ENCODE peak calls at places on chromosomes 12 and 14, in ten cellular contexts. One of them, this sample, is unnamed.

GRCh38 chr12:5977556-5977955 is 32.5 kb upstream of the ANO2 start:
- DNase-seq in HCT116: no peak
- DNase-seq in skeletal muscle cell: no peak
- DNase-seq in lung: no peak
- DNase-seq in RKO: no peak
- DNase-seq in nucleus accumbens: no peak
- DNase-seq in COR-L47: no peak
- DNase-seq in cardiac fibroblast: no peak
- DNase-seq in stimulated activated CD4-positive, alpha-beta T cell treated with anti-CD3 and anti-CD28 coated beads, Interleukin-4, amount 100 ng/mL, for 24 hours: no peak
- DNase-seq in Calu3: no peak
- DNase-seq in this sample: no peak

GRCh38 chr14:102530828-102531478 is 21.4 kb upstream of the ANKRD9 start:
- DNase-seq in HCT116: no peak
- DNase-seq in skeletal muscle cell: no peak
- DNase-seq in lung: no peak
- DNase-seq in RKO: peak; percentile 29
- DNase-seq in nucleus accumbens: no peak
- DNase-seq in COR-L47: no peak
- DNase-seq in cardiac fibroblast: no peak
- DNase-seq in stimulated activated CD4-positive, alpha-beta T cell treated with anti-CD3 and anti-CD28 coated beads, Interleukin-4, amount 100 ng/mL, for 24 hours: no peak
- DNase-seq in Calu3: no peak
- DNase-seq in this sample: no peak

GRCh38 chr12:107404981-107405380 is 280.6 kb upstream of the PWP1 start:
- DNase-seq in HCT116: peak; percentile 57
- DNase-seq in skeletal muscle cell: no peak
- DNase-seq in lung: no peak
- DNase-seq in RKO: peak; percentile 62
- DNase-seq in nucleus accumbens: no peak
- DNase-seq in COR-L47: peak; percentile 36
- DNase-seq in cardiac fibroblast: peak; percentile 60
- DNase-seq in stimulated activated CD4-positive, alpha-beta T cell treated with anti-CD3 and anti-CD28 coated beads, Interleukin-4, amount 100 ng/mL, for 24 hours: peak; percentile 9
- DNase-seq in Calu3: peak; percentile 43
- DNase-seq in this sample: no peak

GRCh38 chr14:95313707-95314106 is 6.0 kb downstream of the CLMN start:
- DNase-seq in HCT116: no peak
- DNase-seq in skeletal muscle cell: peak; percentile 62
- DNase-seq in lung: peak; percentile 73
- DNase-seq in RKO: no peak
- DNase-seq in nucleus accumbens: no peak
- DNase-seq in COR-L47: no peak
- DNase-seq in cardiac fibroblast: peak; percentile 91
- DNase-seq in stimulated activated CD4-positive, alpha-beta T cell treated with anti-CD3 and anti-CD28 coated beads, Interleukin-4, amount 100 ng/mL, for 24 hours: no peak
- DNase-seq in Calu3: peak; percentile 56
- DNase-seq in this sample: no peak

GRCh38 chr12:46071769-46072624 is 81.6 kb upstream of the SCAF11 start:
- DNase-seq in HCT116: peak; percentile 58
- DNase-seq in skeletal muscle cell: peak; percentile 23
- DNase-seq in lung: peak; percentile 77
- DNase-seq in RKO: peak; percentile 80
- DNase-seq in nucleus accumbens: no peak
- DNase-seq in COR-L47: peak; percentile 61
- DNase-seq in cardiac fibroblast: peak; percentile 74
- DNase-seq in stimulated activated CD4-positive, alpha-beta T cell treated with anti-CD3 and anti-CD28 coated beads, Interleukin-4, amount 100 ng/mL, for 24 hours: peak; percentile 68
- DNase-seq in Calu3: peak; percentile 78
- DNase-seq in this sample: no peak

GRCh38 chr12:93660996-93661395 is 16.2 kb upstream of the CRADD start:
- DNase-seq in HCT116: no peak
- DNase-seq in skeletal muscle cell: no peak
- DNase-seq in lung: no peak
- DNase-seq in RKO: no peak
- DNase-seq in nucleus accumbens: no peak
- DNase-seq in COR-L47: no peak
- DNase-seq in cardiac fibroblast: no peak
- DNase-seq in stimulated activated CD4-positive, alpha-beta T cell treated with anti-CD3 and anti-CD28 coated beads, Interleukin-4, amount 100 ng/mL, for 24 hours: no peak
- DNase-seq in Calu3: no peak
- DNase-seq in this sample: no peak

GRCh38 chr12:31531908-31532307 is 59.0 kb downstream of the DENND5B start:
- DNase-seq in HCT116: no peak
- DNase-seq in skeletal muscle cell: no peak
- DNase-seq in lung: no peak
- DNase-seq in RKO: no peak
- DNase-seq in nucleus accumbens: no peak
- DNase-seq in COR-L47: no peak
- DNase-seq in cardiac fibroblast: peak; percentile 19
- DNase-seq in stimulated activated CD4-positive, alpha-beta T cell treated with anti-CD3 and anti-CD28 coated beads, Interleukin-4, amount 100 ng/mL, for 24 hours: no peak
- DNase-seq in Calu3: no peak
- DNase-seq in this sample: no peak

GRCh38 chr12:943051-943450 is 6.4 kb downstream of the RAD52 start:
- DNase-seq in HCT116: no peak
- DNase-seq in skeletal muscle cell: peak; percentile 15
- DNase-seq in lung: no peak
- DNase-seq in RKO: no peak
- DNase-seq in nucleus accumbens: no peak
- DNase-seq in COR-L47: no peak
- DNase-seq in cardiac fibroblast: no peak
- DNase-seq in stimulated activated CD4-positive, alpha-beta T cell treated with anti-CD3 and anti-CD28 coated beads, Interleukin-4, amount 100 ng/mL, for 24 hours: no peak
- DNase-seq in Calu3: no peak
- DNase-seq in this sample: no peak

GRCh38 chr14:60616326-60617044 is 32.8 kb downstream of the SIX1 start:
- DNase-seq in HCT116: no peak
- DNase-seq in skeletal muscle cell: no peak
- DNase-seq in lung: no peak
- DNase-seq in RKO: no peak
- DNase-seq in nucleus accumbens: no peak
- DNase-seq in COR-L47: no peak
- DNase-seq in cardiac fibroblast: no peak
- DNase-seq in stimulated activated CD4-positive, alpha-beta T cell treated with anti-CD3 and anti-CD28 coated beads, Interleukin-4, amount 100 ng/mL, for 24 hours: no peak
- DNase-seq in Calu3: no peak
- DNase-seq in this sample: no peak

GRCh38 chr12:94049718-94050117 is 98.7 kb upstream of the PLXNC1 start:
- DNase-seq in HCT116: no peak
- DNase-seq in skeletal muscle cell: no peak
- DNase-seq in lung: no peak
- DNase-seq in RKO: no peak
- DNase-seq in nucleus accumbens: no peak
- DNase-seq in COR-L47: peak; percentile 7
- DNase-seq in cardiac fibroblast: no peak
- DNase-seq in stimulated activated CD4-positive, alpha-beta T cell treated with anti-CD3 and anti-CD28 coated beads, Interleukin-4, amount 100 ng/mL, for 24 hours: no peak
- DNase-seq in Calu3: no peak
- DNase-seq in this sample: no peak

GRCh38 chr14:94971750-94972149 is 185.6 kb downstream of the DICER1 start:
- DNase-seq in HCT116: no peak
- DNase-seq in skeletal muscle cell: no peak
- DNase-seq in lung: no peak
- DNase-seq in RKO: no peak
- DNase-seq in nucleus accumbens: no peak
- DNase-seq in COR-L47: no peak
- DNase-seq in cardiac fibroblast: peak; percentile 1
- DNase-seq in stimulated activated CD4-positive, alpha-beta T cell treated with anti-CD3 and anti-CD28 coated beads, Interleukin-4, amount 100 ng/mL, for 24 hours: no peak
- DNase-seq in Calu3: no peak
- DNase-seq in this sample: no peak

GRCh38 chr14:99517046-99517642 is 35.9 kb downstream of the CCNK start:
- DNase-seq in HCT116: no peak
- DNase-seq in skeletal muscle cell: no peak
- DNase-seq in lung: no peak
- DNase-seq in RKO: no peak
- DNase-seq in nucleus accumbens: no peak
- DNase-seq in COR-L47: no peak
- DNase-seq in cardiac fibroblast: no peak
- DNase-seq in stimulated activated CD4-positive, alpha-beta T cell treated with anti-CD3 and anti-CD28 coated beads, Interleukin-4, amount 100 ng/mL, for 24 hours: no peak
- DNase-seq in Calu3: no peak
- DNase-seq in this sample: no peak

GRCh38 chr14:28676481-28676880 is 90.1 kb upstream of the FOXG1 start:
- DNase-seq in HCT116: no peak
- DNase-seq in skeletal muscle cell: peak; percentile 84
- DNase-seq in lung: no peak
- DNase-seq in RKO: peak; percentile 84
- DNase-seq in nucleus accumbens: no peak
- DNase-seq in COR-L47: no peak
- DNase-seq in cardiac fibroblast: peak; percentile 71
- DNase-seq in stimulated activated CD4-positive, alpha-beta T cell treated with anti-CD3 and anti-CD28 coated beads, Interleukin-4, amount 100 ng/mL, for 24 hours: no peak
- DNase-seq in Calu3: peak; percentile 50
- DNase-seq in this sample: no peak

GRCh38 chr14:85315891-85316290 is 214.1 kb upstream of the FLRT2 start:
- DNase-seq in HCT116: no peak
- DNase-seq in skeletal muscle cell: no peak
- DNase-seq in lung: no peak
- DNase-seq in RKO: no peak
- DNase-seq in nucleus accumbens: no peak
- DNase-seq in COR-L47: no peak
- DNase-seq in cardiac fibroblast: no peak
- DNase-seq in stimulated activated CD4-positive, alpha-beta T cell treated with anti-CD3 and anti-CD28 coated beads, Interleukin-4, amount 100 ng/mL, for 24 hours: no peak
- DNase-seq in Calu3: no peak
- DNase-seq in this sample: no peak

GRCh38 chr12:106527356-106527755 is 55.4 kb upstream of the RFX4 start:
- DNase-seq in HCT116: no peak
- DNase-seq in skeletal muscle cell: no peak
- DNase-seq in lung: no peak
- DNase-seq in RKO: no peak
- DNase-seq in nucleus accumbens: no peak
- DNase-seq in COR-L47: no peak
- DNase-seq in cardiac fibroblast: peak; percentile 52
- DNase-seq in stimulated activated CD4-positive, alpha-beta T cell treated with anti-CD3 and anti-CD28 coated beads, Interleukin-4, amount 100 ng/mL, for 24 hours: no peak
- DNase-seq in Calu3: no peak
- DNase-seq in this sample: no peak

GRCh38 chr12:989751-990278 is 1.2 kb upstream of the ERC1 start:
- DNase-seq in HCT116: no peak
- DNase-seq in skeletal muscle cell: peak; percentile 52
- DNase-seq in lung: no peak
- DNase-seq in RKO: peak; percentile 92
- DNase-seq in nucleus accumbens: no peak
- DNase-seq in COR-L47: peak; percentile 17
- DNase-seq in cardiac fibroblast: peak; percentile 83
- DNase-seq in stimulated activated CD4-positive, alpha-beta T cell treated with anti-CD3 and anti-CD28 coated beads, Interleukin-4, amount 100 ng/mL, for 24 hours: no peak
- DNase-seq in Calu3: no peak
- DNase-seq in this sample: no peak

GRCh38 chr12:42162198-42162597 is 17.5 kb upstream of the GXYLT1 start:
- DNase-seq in HCT116: no peak
- DNase-seq in skeletal muscle cell: no peak
- DNase-seq in lung: no peak
- DNase-seq in RKO: peak; percentile 49
- DNase-seq in nucleus accumbens: no peak
- DNase-seq in COR-L47: no peak
- DNase-seq in cardiac fibroblast: peak; percentile 20
- DNase-seq in stimulated activated CD4-positive, alpha-beta T cell treated with anti-CD3 and anti-CD28 coated beads, Interleukin-4, amount 100 ng/mL, for 24 hours: no peak
- DNase-seq in Calu3: no peak
- DNase-seq in this sample: no peak

GRCh38 chr12:105018761-105019160 is 32.6 kb downstream of the NOPCHAP1 start:
- DNase-seq in HCT116: no peak
- DNase-seq in skeletal muscle cell: no peak
- DNase-seq in lung: no peak
- DNase-seq in RKO: no peak
- DNase-seq in nucleus accumbens: no peak
- DNase-seq in COR-L47: no peak
- DNase-seq in cardiac fibroblast: no peak
- DNase-seq in stimulated activated CD4-positive, alpha-beta T cell treated with anti-CD3 and anti-CD28 coated beads, Interleukin-4, amount 100 ng/mL, for 24 hours: no peak
- DNase-seq in Calu3: no peak
- DNase-seq in this sample: no peak

GRCh38 chr12:46722737-46723136 is 103.1 kb downstream of the SLC38A4 start:
- DNase-seq in HCT116: no peak
- DNase-seq in skeletal muscle cell: peak; percentile 57
- DNase-seq in lung: no peak
- DNase-seq in RKO: peak; percentile 7
- DNase-seq in nucleus accumbens: no peak
- DNase-seq in COR-L47: no peak
- DNase-seq in cardiac fibroblast: peak; percentile 19
- DNase-seq in stimulated activated CD4-positive, alpha-beta T cell treated with anti-CD3 and anti-CD28 coated beads, Interleukin-4, amount 100 ng/mL, for 24 hours: no peak
- DNase-seq in Calu3: no peak
- DNase-seq in this sample: no peak

GRCh38 chr12:15276088-15276698 is 46.1 kb upstream of the PTPRO start:
- DNase-seq in HCT116: peak; percentile 16
- DNase-seq in skeletal muscle cell: no peak
- DNase-seq in lung: no peak
- DNase-seq in RKO: peak; percentile 51
- DNase-seq in nucleus accumbens: no peak
- DNase-seq in COR-L47: no peak
- DNase-seq in cardiac fibroblast: peak; percentile 75
- DNase-seq in stimulated activated CD4-positive, alpha-beta T cell treated with anti-CD3 and anti-CD28 coated beads, Interleukin-4, amount 100 ng/mL, for 24 hours: no peak
- DNase-seq in Calu3: peak; percentile 41
- DNase-seq in this sample: no peak

GRCh38 chr12:95605087-95605486 is 53.8 kb upstream of the USP44 start:
- DNase-seq in HCT116: no peak
- DNase-seq in skeletal muscle cell: no peak
- DNase-seq in lung: no peak
- DNase-seq in RKO: peak; percentile 37
- DNase-seq in nucleus accumbens: no peak
- DNase-seq in COR-L47: no peak
- DNase-seq in cardiac fibroblast: peak; percentile 65
- DNase-seq in stimulated activated CD4-positive, alpha-beta T cell treated with anti-CD3 and anti-CD28 coated beads, Interleukin-4, amount 100 ng/mL, for 24 hours: no peak
- DNase-seq in Calu3: no peak
- DNase-seq in this sample: no peak

GRCh38 chr12:10213168-10214130 is 772 bp downstream of the GABARAPL1 start:
- DNase-seq in HCT116: peak; percentile 48
- DNase-seq in skeletal muscle cell: peak; percentile 88
- DNase-seq in lung: peak; percentile 73
- DNase-seq in RKO: peak; percentile 68
- DNase-seq in nucleus accumbens: peak; percentile 53
- DNase-seq in COR-L47: no peak
- DNase-seq in cardiac fibroblast: peak; percentile 91
- DNase-seq in stimulated activated CD4-positive, alpha-beta T cell treated with anti-CD3 and anti-CD28 coated beads, Interleukin-4, amount 100 ng/mL, for 24 hours: peak; percentile 84
- DNase-seq in Calu3: peak; percentile 48
- DNase-seq in this sample: peak; percentile 72

GRCh38 chr12:132557969-132558856 is 52.2 kb downstream of the LRCOL1 start:
- DNase-seq in HCT116: no peak
- DNase-seq in skeletal muscle cell: no peak
- DNase-seq in lung: no peak
- DNase-seq in RKO: no peak
- DNase-seq in nucleus accumbens: no peak
- DNase-seq in COR-L47: no peak
- DNase-seq in cardiac fibroblast: no peak
- DNase-seq in stimulated activated CD4-positive, alpha-beta T cell treated with anti-CD3 and anti-CD28 coated beads, Interleukin-4, amount 100 ng/mL, for 24 hours: no peak
- DNase-seq in Calu3: no peak
- DNase-seq in this sample: no peak

GRCh38 chr14:92613008-92613658 is 99.6 kb downstream of the RIN3 start:
- DNase-seq in HCT116: no peak
- DNase-seq in skeletal muscle cell: no peak
- DNase-seq in lung: peak; percentile 55
- DNase-seq in RKO: no peak
- DNase-seq in nucleus accumbens: no peak
- DNase-seq in COR-L47: peak; percentile 9
- DNase-seq in cardiac fibroblast: no peak
- DNase-seq in stimulated activated CD4-positive, alpha-beta T cell treated with anti-CD3 and anti-CD28 coated beads, Interleukin-4, amount 100 ng/mL, for 24 hours: peak; percentile 73
- DNase-seq in Calu3: peak; percentile 57
- DNase-seq in this sample: no peak

GRCh38 chr14:92677087-92677668 is 71.2 kb downstream of the LGMN start:
- DNase-seq in HCT116: no peak
- DNase-seq in skeletal muscle cell: no peak
- DNase-seq in lung: no peak
- DNase-seq in RKO: no peak
- DNase-seq in nucleus accumbens: no peak
- DNase-seq in COR-L47: no peak
- DNase-seq in cardiac fibroblast: no peak
- DNase-seq in stimulated activated CD4-positive, alpha-beta T cell treated with anti-CD3 and anti-CD28 coated beads, Interleukin-4, amount 100 ng/mL, for 24 hours: peak; percentile 68
- DNase-seq in Calu3: no peak
- DNase-seq in this sample: no peak

GRCh38 chr12:131830335-131831020 is 2.3 kb downstream of the MMP17 start:
- DNase-seq in HCT116: peak; percentile 23
- DNase-seq in skeletal muscle cell: peak; percentile 57
- DNase-seq in lung: peak; percentile 65
- DNase-seq in RKO: no peak
- DNase-seq in nucleus accumbens: peak; percentile 56
- DNase-seq in COR-L47: peak; percentile 80
- DNase-seq in cardiac fibroblast: peak; percentile 85
- DNase-seq in stimulated activated CD4-positive, alpha-beta T cell treated with anti-CD3 and anti-CD28 coated beads, Interleukin-4, amount 100 ng/mL, for 24 hours: no peak
- DNase-seq in Calu3: peak; percentile 83
- DNase-seq in this sample: no peak

GRCh38 chr12:131390408-131391100 is 320.3 kb upstream of the SFSWAP start:
- DNase-seq in HCT116: peak; percentile 3
- DNase-seq in skeletal muscle cell: no peak
- DNase-seq in lung: no peak
- DNase-seq in RKO: peak; percentile 16
- DNase-seq in nucleus accumbens: no peak
- DNase-seq in COR-L47: peak; percentile 28
- DNase-seq in cardiac fibroblast: no peak
- DNase-seq in stimulated activated CD4-positive, alpha-beta T cell treated with anti-CD3 and anti-CD28 coated beads, Interleukin-4, amount 100 ng/mL, for 24 hours: no peak
- DNase-seq in Calu3: peak; percentile 62
- DNase-seq in this sample: no peak